ENCODE peak calls at places on chromosome 16, in ten cellular contexts. Y is esophagus squamous epithelium; W is NCI-H345; R is effector CD4-positive, alpha-beta T cell; A is fibroblast of pulmonary artery; I is CD8-positive, alpha-beta memory T cell; Q is non-pigmented ciliary epithelial cell; G is brain microvascular endothelial cell; B is CD4-positive, alpha-beta T cell; N is T-helper 2 cell. O is an unnamed sample.

GRCh38 chr16:76345093-76345735 is 68.0 kb downstream of the CNTNAP4 start:
- DNase-seq in Y (no peak), W (no peak), R (no peak), A (peak), I (no peak), Q (peak), G (no peak), B (no peak), N (no peak), O (no peak)

GRCh38 chr16:381788-382717 is at the start of gene PGAP6:
- DNase-seq in Y (no peak), W (peak), R (peak), A (peak), I (peak), Q (no peak), G (no peak), B (peak), N (peak), O (peak)

GRCh38 chr16:57498031-57498430 is 11.7 kb upstream of the DOK4 start:
- DNase-seq in Y (no peak), W (no peak), R (no peak), A (no peak), I (no peak), Q (no peak), G (no peak), B (no peak), N (no peak), O (no peak)

GRCh38 chr16:51057969-51058337 is 93.1 kb downstream of the SALL1 start:
- DNase-seq in Y (no peak), W (no peak), R (no peak), A (no peak), I (no peak), Q (no peak), G (no peak), B (no peak), N (no peak), O (no peak)

GRCh38 chr16:83831451-83831987 is 23.7 kb downstream of the HSBP1 start:
- DNase-seq in Y (no peak), W (no peak), R (no peak), A (no peak), I (no peak), Q (no peak), G (no peak), B (no peak), N (no peak), O (no peak)

GRCh38 chr16:85960486-85961046 is 61.6 kb downstream of the IRF8 start:
- DNase-seq in Y (no peak), W (no peak), R (no peak), A (no peak), I (no peak), Q (no peak), G (no peak), B (no peak), N (no peak), O (no peak)

GRCh38 chr16:83579027-83579426 is 228.8 kb upstream of the HSBP1 start:
- DNase-seq in Y (no peak), W (no peak), R (no peak), A (no peak), I (no peak), Q (no peak), G (no peak), B (no peak), N (no peak), O (no peak)

GRCh38 chr16:29198731-29199521 is 207.6 kb downstream of the NPIPB11 start:
- DNase-seq in Y (no peak), W (no peak), R (no peak), A (peak), I (no peak), Q (no peak), G (no peak), B (no peak), N (no peak), O (no peak)

GRCh38 chr16:46690281-46691178 is 1.1 kb downstream of the ORC6 start:
- DNase-seq in Y (no peak), W (no peak), R (no peak), A (peak), I (no peak), Q (no peak), G (peak), B (no peak), N (no peak), O (peak)

GRCh38 chr16:17367034-17367433 is 103.7 kb downstream of the XYLT1 start:
- DNase-seq in Y (no peak), W (no peak), R (no peak), A (no peak), I (no peak), Q (no peak), G (no peak), B (no peak), N (no peak), O (no peak)

GRCh38 chr16:86170720-86171119 is 271.8 kb downstream of the IRF8 start:
- DNase-seq in Y (no peak), W (no peak), R (no peak), A (no peak), I (no peak), Q (no peak), G (no peak), B (no peak), N (no peak), O (no peak)

GRCh38 chr16:31427441-31428276 is 501 bp downstream of the COX6A2 start:
- DNase-seq in Y (no peak), W (no peak), R (peak), A (peak), I (peak), Q (no peak), G (no peak), B (peak), N (peak), O (peak)

GRCh38 chr16:2785101-2785991 is 2.0 kb downstream of the PRSS33 start:
- DNase-seq in Y (no peak), W (no peak), R (no peak), A (no peak), I (peak), Q (no peak), G (no peak), B (no peak), N (no peak), O (no peak)

GRCh38 chr16:65793781-65794180 is 572.7 kb upstream of the CDH5 start:
- DNase-seq in Y (no peak), W (no peak), R (no peak), A (no peak), I (no peak), Q (no peak), G (no peak), B (no peak), N (no peak), O (peak)

GRCh38 chr16:85839681-85840240 is 40.3 kb downstream of the COX4I1 start:
- DNase-seq in Y (no peak), W (no peak), R (no peak), A (no peak), I (no peak), Q (no peak), G (no peak), B (no peak), N (no peak), O (no peak)

GRCh38 chr16:65975049-65975708 is 391.3 kb upstream of the CDH5 start:
- DNase-seq in Y (no peak), W (no peak), R (no peak), A (peak), I (no peak), Q (peak), G (peak), B (no peak), N (no peak), O (peak)

GRCh38 chr16:56667581-56668571 is at the start of gene MT1G:
- DNase-seq in Y (no peak), W (no peak), R (no peak), A (no peak), I (no peak), Q (no peak), G (no peak), B (no peak), N (no peak), O (peak)

GRCh38 chr16:51150159-51150893 is 744 bp downstream of the SALL1 start:
- DNase-seq in Y (no peak), W (no peak), R (no peak), A (no peak), I (no peak), Q (no peak), G (no peak), B (no peak), N (no peak), O (no peak)

GRCh38 chr16:4358831-4359561 is 7.9 kb upstream of the PAM16 start:
- DNase-seq in Y (no peak), W (peak), R (peak), A (peak), I (peak), Q (no peak), G (no peak), B (peak), N (peak), O (peak)

GRCh38 chr16:85057948-85058347 is 30.4 kb downstream of the KIAA0513 start:
- DNase-seq in Y (no peak), W (peak), R (no peak), A (no peak), I (no peak), Q (no peak), G (no peak), B (no peak), N (no peak), O (no peak)

GRCh38 chr16:70678121-70678897 is 7.5 kb downstream of the MTSS2 start:
- DNase-seq in Y (no peak), W (no peak), R (no peak), A (no peak), I (no peak), Q (no peak), G (no peak), B (no peak), N (no peak), O (no peak)

GRCh38 chr16:27317738-27318398 is 4.1 kb downstream of the IL4R start:
- DNase-seq in Y (no peak), W (no peak), R (peak), A (peak), I (no peak), Q (no peak), G (no peak), B (no peak), N (no peak), O (no peak)

GRCh38 chr16:67394271-67395104 is 1.2 kb upstream of the TPPP3 start:
- DNase-seq in Y (no peak), W (no peak), R (no peak), A (no peak), I (no peak), Q (no peak), G (no peak), B (no peak), N (no peak), O (no peak)

GRCh38 chr16:85553436-85554113 is 59.5 kb upstream of the GSE1 start:
- DNase-seq in Y (no peak), W (peak), R (peak), A (peak), I (peak), Q (no peak), G (no peak), B (peak), N (no peak), O (peak)

GRCh38 chr16:1127971-1128715 is 24.8 kb upstream of the CACNA1H start:
- DNase-seq in Y (no peak), W (no peak), R (no peak), A (no peak), I (no peak), Q (no peak), G (no peak), B (no peak), N (no peak), O (no peak)

GRCh38 chr16:67431077-67431804 is at the start of gene HSD11B2:
- DNase-seq in Y (no peak), W (peak), R (no peak), A (peak), I (peak), Q (no peak), G (no peak), B (no peak), N (peak), O (peak)

GRCh38 chr16:56938664-56939513 is 6.9 kb downstream of the HERPUD1 start:
- DNase-seq in Y (no peak), W (peak), R (no peak), A (no peak), I (peak), Q (no peak), G (no peak), B (no peak), N (peak), O (no peak)

GRCh38 chr16:2212362-2213324 is 2.0 kb upstream of the BRICD5 start:
- DNase-seq in Y (no peak), W (no peak), R (no peak), A (no peak), I (no peak), Q (no peak), G (no peak), B (no peak), N (no peak), O (no peak)

GRCh38 chr16:27756206-27756970 is 206.4 kb downstream of the KATNIP start:
- DNase-seq in Y (no peak), W (no peak), R (no peak), A (no peak), I (no peak), Q (no peak), G (no peak), B (no peak), N (no peak), O (no peak)